ENCODE peak calls at places on chromosomes 1 and 21, in seven cellular contexts. C is AG04450; T is H7; J is mammary epithelial cell; K is astrocyte of the hippocampus; G is stimulated activated CD4-positive, alpha-beta T cell treated with anti-CD3 and anti-CD28 coated beads, TNF-alpha, amount 100 ng/mL, for 48 hours; U is C1 segment of cervical spinal cord. X is an unnamed sample.

GRCh38 chr1:200512191-200512590 is 102.4 kb upstream of the ZNF281 start:
- DNase-seq in C (peak; percentile 42), T (no peak), J (peak; percentile 66), K (peak; percentile 77), G (no peak), U (no peak), X (no peak)

GRCh38 chr1:211632808-211633522 is 42.5 kb downstream of the NEK2 start:
- DNase-seq in C (peak; percentile 45), T (no peak), J (peak; percentile 95), K (peak; percentile 94), G (no peak), U (peak; percentile 13), X (no peak)

GRCh38 chr1:20936216-20936615 is 149.1 kb upstream of the HP1BP3 start:
- DNase-seq in C (no peak), T (no peak), J (no peak), K (no peak), G (no peak), U (no peak), X (no peak)

GRCh38 chr1:245894843-245895242 is 612.2 kb downstream of the SMYD3 start:
- DNase-seq in C (no peak), T (no peak), J (peak; percentile 58), K (no peak), G (no peak), U (no peak), X (no peak)

GRCh38 chr1:161730050-161730564 is 8.8 kb downstream of the FCRLB start:
- DNase-seq in C (no peak), T (no peak), J (peak; percentile 91), K (no peak), G (peak; percentile 31), U (no peak), X (no peak)

GRCh38 chr1:37032660-37033354 is 1.5 kb downstream of the GRIK3 start:
- DNase-seq in C (no peak), T (peak; percentile 86), J (no peak), K (peak; percentile 6), G (no peak), U (no peak), X (no peak)

GRCh38 chr1:93878501-93878888 is 511 bp downstream of the DNTTIP2 start:
- DNase-seq in C (no peak), T (peak; percentile 16), J (peak; percentile 68), K (peak; percentile 32), G (peak; percentile 36), U (no peak), X (no peak)

GRCh38 chr1:3745590-3746381 is 6.5 kb upstream of the CCDC27 start:
- DNase-seq in C (no peak), T (no peak), J (no peak), K (no peak), G (no peak), U (peak; percentile 76), X (peak; percentile 20)

GRCh38 chr1:232675267-232675666 is 45.3 kb upstream of the SIPA1L2 start:
- DNase-seq in C (no peak), T (no peak), J (no peak), K (peak; percentile 74), G (no peak), U (no peak), X (no peak)

GRCh38 chr1:46675549-46676314 is 4.1 kb downstream of the TEX38 start:
- DNase-seq in C (no peak), T (no peak), J (no peak), K (no peak), G (no peak), U (no peak), X (no peak)

GRCh38 chr1:208510192-208510952 is 266.2 kb upstream of the PLXNA2 start:
- DNase-seq in C (no peak), T (no peak), J (peak; percentile 80), K (peak; percentile 94), G (no peak), U (no peak), X (no peak)

GRCh38 chr1:156407344-156407743 is 38.3 kb downstream of the RHBG start:
- DNase-seq in C (no peak), T (peak; percentile 77), J (no peak), K (no peak), G (no peak), U (peak; percentile 97), X (peak; percentile 93)

GRCh38 chr1:56578963-56579875 is at the start of gene PLPP3:
- DNase-seq in C (peak; percentile 91), T (peak; percentile 86), J (peak; percentile 85), K (peak; percentile 94), G (no peak), U (peak; percentile 27), X (no peak)

GRCh38 chr1:208929575-208929974 is 653.9 kb upstream of the CAMK1G start:
- DNase-seq in C (no peak), T (no peak), J (peak; percentile 68), K (peak; percentile 23), G (no peak), U (no peak), X (no peak)

GRCh38 chr1:230291731-230292620 is 134.2 kb downstream of the PGBD5 start:
- DNase-seq in C (no peak), T (peak; percentile 74), J (no peak), K (no peak), G (no peak), U (no peak), X (no peak)

GRCh38 chr21:38898422-38899098 is 92.8 kb downstream of the ETS2 start:
- DNase-seq in C (no peak), T (no peak), J (no peak), K (no peak), G (no peak), U (no peak), X (no peak)

GRCh38 chr1:33050221-33051076 is 13.8 kb upstream of the AK2 start:
- DNase-seq in C (peak; percentile 68), T (peak; percentile 42), J (peak; percentile 96), K (no peak), G (no peak), U (no peak), X (no peak)

GRCh38 chr1:87402192-87403046 is 73.7 kb downstream of the LMO4 start:
- DNase-seq in C (peak; percentile 33), T (no peak), J (no peak), K (peak; percentile 53), G (no peak), U (no peak), X (no peak)

GRCh38 chr1:16978589-16979474 is 1.6 kb downstream of the MFAP2 start:
- DNase-seq in C (peak; percentile 82), T (peak; percentile 78), J (no peak), K (peak; percentile 93), G (no peak), U (no peak), X (no peak)

GRCh38 chr1:224300346-224300745 is 29.6 kb downstream of the NVL start:
- DNase-seq in C (peak; percentile 88), T (no peak), J (peak; percentile 82), K (peak; percentile 83), G (no peak), U (no peak), X (no peak)

GRCh38 chr1:175845371-175845770 is 102.0 kb upstream of the TNR start:
- DNase-seq in C (no peak), T (no peak), J (no peak), K (no peak), G (no peak), U (no peak), X (no peak)

X was measured in cerebellar nuclear complex.